ENCODE peak calls at places on chromosome 20, in five cellular contexts. U, B, S, W and T are unnamed samples.

GRCh38 chr20:22563062-22563965 is 21.1 kb downstream of the FOXA2 start:
- DNase-seq in U (no peak), B (no peak), S (no peak), W (no peak), T (no peak)

GRCh38 chr20:48787861-48788375 is 39.9 kb downstream of the PREX1 start:
- DNase-seq in U (peak), B (no peak), S (peak), W (no peak), T (no peak)

GRCh38 chr20:61299613-61300012 is 47.6 kb downstream of the CDH4 start:
- DNase-seq in U (no peak), B (no peak), S (no peak), W (no peak), T (no peak)

GRCh38 chr20:1876217-1876921 is 18.8 kb upstream of the SIRPA start:
- DNase-seq in U (no peak), B (no peak), S (peak), W (no peak), T (no peak)

GRCh38 chr20:669573-669972 is 6.0 kb downstream of the SCRT2 start:
- DNase-seq in U (no peak), B (no peak), S (no peak), W (no peak), T (no peak)

GRCh38 chr20:59145247-59145925 is 18.2 kb upstream of the ZNF831 start:
- DNase-seq in U (no peak), B (no peak), S (no peak), W (no peak), T (no peak)

GRCh38 chr20:22836877-22837276 is 198.2 kb upstream of the SSTR4 start:
- DNase-seq in U (no peak), B (no peak), S (peak), W (no peak), T (no peak)

GRCh38 chr20:51554538-51555165 is 12.1 kb upstream of the NFATC2 start:
- DNase-seq in U (no peak), B (no peak), S (peak), W (no peak), T (no peak)

GRCh38 chr20:14189794-14190402 is 147.5 kb downstream of the FLRT3 start:
- DNase-seq in U (peak), B (no peak), S (peak), W (no peak), T (no peak)

GRCh38 chr20:25177890-25178321 is 17.6 kb upstream of the ENTPD6 start:
- DNase-seq in U (no peak), B (no peak), S (peak), W (no peak), T (no peak)

GRCh38 chr20:44112456-44112855 is 74.5 kb downstream of the JPH2 start:
- DNase-seq in U (no peak), B (no peak), S (no peak), W (no peak), T (no peak)

GRCh38 chr20:43662943-43663655 is 3.8 kb upstream of the MYBL2 start:
- DNase-seq in U (no peak), B (no peak), S (peak), W (no peak), T (no peak)

GRCh38 chr20:25076731-25077609 is 5.0 kb downstream of the VSX1 start:
- DNase-seq in U (peak), B (no peak), S (peak), W (no peak), T (no peak)

GRCh38 chr20:59669451-59669850 is 65.1 kb downstream of the PHACTR3 start:
- DNase-seq in U (no peak), B (no peak), S (no peak), W (no peak), T (no peak)

GRCh38 chr20:20933559-20933958 is 172.6 kb downstream of the LINC00237 start:
- DNase-seq in U (no peak), B (no peak), S (no peak), W (no peak), T (no peak)

GRCh38 chr20:63294536-63294900 is 1.5 kb downstream of the COL20A1 start:
- DNase-seq in U (no peak), B (no peak), S (no peak), W (no peak), T (no peak)

GRCh38 chr20:23832775-23833508 is 6.4 kb upstream of the CST2 start:
- DNase-seq in U (no peak), B (no peak), S (peak), W (no peak), T (no peak)